ENCODE peak calls at places on chromosomes 5 and 9, in seven cellular contexts. S is heart left ventricle, R is right atrium auricular region, T is sigmoid colon, M is heart right ventricle, Q is HepG2, Y is mammary epithelial cell. J is an unnamed sample. For H3K4me1 and H3K36me3, the result is how much of the 10 kb centered on the place peaks cover.

GRCh38 chr9:93859431-93860215 is 95.5 kb downstream of the BARX1 start:
- DNase-seq in S (no peak), R (no peak), T (no peak), M (no peak), Q (no peak), Y (no peak), J (no peak)

GRCh38 chr5:139178582-139178917 is 19.6 kb downstream of the SIL1 start:
- DNase-seq in S (no peak), R (no peak), T (no peak), M (no peak), Q (no peak), Y (no peak), J (no peak)

GRCh38 chr9:89623925-89624420 is 19.2 kb downstream of the GADD45G start:
- DNase-seq in S (peak), R (no peak), T (peak), M (no peak), Q (no peak), Y (no peak), J (peak)

GRCh38 chr5:96338089-96338488 is 95.0 kb downstream of the PCSK1 start:
- DNase-seq in S (no peak), R (no peak), T (no peak), M (no peak), Q (no peak), Y (no peak), J (no peak)

GRCh38 chr5:113213551-113213971 is 221.2 kb downstream of the TSSK1B start:
- DNase-seq in S (no peak), R (no peak), T (no peak), M (no peak), Q (no peak), Y (no peak), J (no peak)

GRCh38 chr9:35618854-35619799 is 914 bp upstream of the CD72 start:
- DNase-seq in S (no peak), R (no peak), T (no peak), M (no peak), Q (no peak), Y (no peak), J (no peak)

GRCh38 chr5:154308457-154309360 is 118.2 kb downstream of the GALNT10 start:
- DNase-seq in S (no peak), R (no peak), T (no peak), M (no peak), Q (no peak), Y (peak), J (no peak)

GRCh38 chr9:116264361-116264760 is 110.8 kb downstream of the PAPPA start:
- DNase-seq in S (no peak), R (no peak), T (no peak), M (no peak), Q (no peak), Y (no peak), J (no peak)

GRCh38 chr9:8486095-8486494 is 686.5 kb upstream of the DMAC1 start:
- DNase-seq in S (peak), R (no peak), T (no peak), M (peak), Q (no peak), Y (no peak), J (peak)

GRCh38 chr5:162785673-162786072 is 651.7 kb upstream of the CCNG1 start:
- DNase-seq in S (no peak), R (no peak), T (no peak), M (no peak), Q (no peak), Y (no peak), J (no peak)

GRCh38 chr5:177992466-177992865 is 3.6 kb downstream of the PROP1 start:
- DNase-seq in S (no peak), R (no peak), T (no peak), M (no peak), Q (no peak), Y (no peak), J (no peak)

GRCh38 chr5:38576442-38576841 is 20.0 kb upstream of the LIFR start:
- DNase-seq in S (peak), R (no peak), T (no peak), M (peak), Q (no peak), Y (no peak), J (peak)

GRCh38 chr5:132221781-132222648 is 5.6 kb downstream of the P4HA2 start:
- DNase-seq in S (peak), R (peak), T (peak), M (peak), Q (no peak), Y (no peak), J (peak)

GRCh38 chr5:25892251-25892650 is 1146.1 kb downstream of the CDH9 start:
- DNase-seq in S (no peak), R (no peak), T (no peak), M (no peak), Q (no peak), Y (no peak), J (no peak)

GRCh38 chr9:120689860-120690259 is 24.4 kb downstream of the MEGF9 start:
- DNase-seq in S (no peak), R (no peak), T (no peak), M (no peak), Q (no peak), Y (peak), J (no peak)

GRCh38 chr5:89421035-89421434 is 538.1 kb upstream of the MEF2C start:
- DNase-seq in S (no peak), R (no peak), T (no peak), M (no peak), Q (no peak), Y (peak), J (no peak)

GRCh38 chr9:93818795-93819472 is 136.2 kb downstream of the BARX1 start:
- DNase-seq in S (no peak), R (no peak), T (no peak), M (no peak), Q (no peak), Y (no peak), J (no peak)

GRCh38 chr5:58940446-58940845 is 357.6 kb downstream of the RAB3C start:
- DNase-seq in S (no peak), R (no peak), T (no peak), M (peak), Q (no peak), Y (no peak), J (peak)

GRCh38 chr9:304106-304505 is 89.4 kb downstream of the DOCK8 start:
- DNase-seq in S (no peak), R (no peak), T (no peak), M (no peak), Q (no peak), Y (no peak), J (no peak)

GRCh38 chr5:139650031-139650688 is 2.0 kb downstream of the CXXC5 start:
- DNase-seq in S (peak), R (no peak), T (peak), M (peak), Q (no peak), Y (no peak), J (peak)

GRCh38 chr5:137858223-137858916 is 9.3 kb upstream of the MYOT start:
- DNase-seq in S (no peak), R (no peak), T (no peak), M (no peak), Q (no peak), Y (peak), J (no peak)

GRCh38 chr9:114409103-114409780 is 21.5 kb upstream of the AKNA start:
- DNase-seq in S (no peak), R (no peak), T (no peak), M (no peak), Q (no peak), Y (peak), J (no peak)

GRCh38 chr5:125393416-125393815 is 647.0 kb upstream of the ZNF608 start:
- DNase-seq in S (no peak), R (no peak), T (no peak), M (no peak), Q (no peak), Y (no peak), J (no peak)

GRCh38 chr5:180423598-180423997 is 70.5 kb upstream of the GFPT2 start:
- DNase-seq in S (no peak), R (no peak), T (no peak), M (no peak), Q (no peak), Y (no peak), J (no peak)

GRCh38 chr5:180421672-180422071 is 68.5 kb upstream of the GFPT2 start:
- DNase-seq in S (no peak), R (no peak), T (no peak), M (no peak), Q (no peak), Y (no peak), J (no peak)

GRCh38 chr5:180424094-180424493 is 70.1 kb upstream of the CNOT6 start:
- DNase-seq in S (no peak), R (no peak), T (no peak), M (no peak), Q (no peak), Y (no peak), J (no peak)

GRCh38 chr5:180423133-180423532 is 70.0 kb upstream of the GFPT2 start:
- DNase-seq in S (no peak), R (no peak), T (no peak), M (no peak), Q (no peak), Y (no peak), J (no peak)
- TF ChIP-seq CTCF in S (no peak), R (no peak), T (no peak), M (no peak), Q (no peak), Y (no peak), J (no peak)

GRCh38 chr9:126621056-126621918 is 7.6 kb downstream of the LMX1B start:
- DNase-seq in S (no peak), R (no peak), T (no peak), M (no peak), Q (no peak), Y (no peak), J (no peak)

GRCh38 chr9:126621919-126622735 is 8.4 kb downstream of the LMX1B start:
- DNase-seq in S (no peak), R (no peak), T (no peak), M (no peak), Q (no peak), Y (no peak), J (no peak)

GRCh38 chr9:126618590-126619335 is 5.0 kb downstream of the LMX1B start:
- DNase-seq in S (no peak), R (no peak), T (no peak), M (no peak), Q (no peak), Y (peak), J (no peak)

GRCh38 chr9:126619336-126619919 is 5.7 kb downstream of the LMX1B start:
- DNase-seq in S (no peak), R (no peak), T (no peak), M (no peak), Q (no peak), Y (peak), J (no peak)

GRCh38 chr9:126620478-126620877 is 6.8 kb downstream of the LMX1B start:
- DNase-seq in S (no peak), R (no peak), T (no peak), M (no peak), Q (no peak), Y (no peak), J (no peak)
- H3K4me1 ChIP-seq in S (under half), R (under half), T (under half), M (under half), Q (under half), Y (half or more), J (under half)

DNA sequence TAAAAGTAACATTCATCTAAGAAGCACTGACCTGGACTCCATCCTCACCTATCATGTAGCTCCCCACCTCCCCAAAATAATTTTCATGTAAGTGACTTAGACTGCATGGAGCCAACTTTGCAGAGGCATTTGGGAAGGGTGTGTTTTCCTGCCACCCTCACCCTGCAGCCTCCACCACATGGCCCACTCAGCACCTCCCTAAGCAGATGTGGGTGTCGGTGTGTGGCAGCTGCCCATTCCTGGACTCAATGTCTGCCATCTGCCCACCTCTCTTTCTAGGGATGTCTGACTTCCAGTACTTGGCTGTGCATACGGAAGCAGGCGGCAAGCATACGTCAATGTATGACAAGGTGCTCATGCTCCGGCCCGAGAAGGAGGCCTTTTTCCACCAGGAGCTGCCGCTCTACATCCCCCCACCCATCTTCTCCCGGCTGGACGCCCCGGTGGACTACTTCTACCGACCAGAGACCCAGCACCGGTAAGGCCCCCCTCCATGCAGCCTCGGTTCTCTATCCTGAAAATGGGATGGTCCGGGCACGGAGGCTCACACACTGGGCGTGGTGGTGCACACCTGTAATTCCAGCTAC is 12.7 kb downstream of the GTF3C5 start:
- DNase-seq in S (no peak), R (no peak), T (no peak), M (no peak), Q (no peak), Y (no peak), J (no peak)
- H3K36me3 ChIP-seq in S (half or more), R (half or more), T (under half), M (under half), Q (under half), Y (under half), J (under half)

GRCh38 chr5:119945696-119946095 is 316.3 kb downstream of the FAM170A start:
- DNase-seq in S (no peak), R (no peak), T (no peak), M (no peak), Q (no peak), Y (no peak), J (no peak)

DNA sequence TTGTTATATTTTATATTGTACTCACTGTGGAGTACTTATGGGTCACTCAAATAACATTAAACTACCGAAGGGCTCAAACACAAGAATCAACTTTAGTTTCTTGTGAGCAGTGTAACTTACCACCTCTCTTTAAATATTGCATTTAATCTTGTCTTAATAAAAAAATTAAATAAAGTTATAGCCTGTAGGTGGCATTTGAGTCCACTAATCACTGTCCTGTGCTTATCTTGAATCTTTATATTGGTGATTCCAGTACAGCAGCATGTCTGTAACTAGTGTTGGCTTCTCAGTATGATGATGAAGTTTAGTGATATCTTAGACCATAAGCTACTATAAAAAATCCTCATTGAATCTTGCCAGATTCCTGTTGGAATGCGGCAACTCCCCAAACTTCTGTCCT is 313.8 kb downstream of the FAM170A start:
- DNase-seq in S (no peak), R (no peak), T (no peak), M (no peak), Q (no peak), Y (no peak), J (no peak)
- TF ChIP-seq CTCF in S (no peak), R (peak), T (no peak), M (peak), Q (no peak), Y (no peak), J (no peak)

GRCh38 chr9:32426278-32426939 is 42.0 kb downstream of the ACO1 start:
- DNase-seq in S (no peak), R (no peak), T (no peak), M (no peak), Q (peak), Y (peak), J (peak)
- H3K4me1 ChIP-seq in S (under half), R (under half), T (under half), M (under half), Q (half or more), Y (under half), J (under half)

GRCh38 chr9:95459218-95459617 is 57.6 kb downstream of the PTCH1 start:
- DNase-seq in S (no peak), R (no peak), T (peak), M (no peak), Q (no peak), Y (no peak), J (no peak)

GRCh38 chr9:95458666-95459065 is 58.1 kb downstream of the PTCH1 start:
- DNase-seq in S (no peak), R (no peak), T (no peak), M (no peak), Q (no peak), Y (no peak), J (no peak)

GRCh38 chr9:95460627-95461164 is 56.1 kb downstream of the PTCH1 start:
- DNase-seq in S (no peak), R (no peak), T (peak), M (no peak), Q (no peak), Y (no peak), J (no peak)

GRCh38 chr9:95461448-95462381 is 55.1 kb downstream of the PTCH1 start:
- DNase-seq in S (no peak), R (no peak), T (no peak), M (no peak), Q (no peak), Y (no peak), J (no peak)

GRCh38 chr9:95459867-95460626 is 56.7 kb downstream of the PTCH1 start:
- DNase-seq in S (no peak), R (no peak), T (no peak), M (no peak), Q (no peak), Y (no peak), J (no peak)
- H3K36me3 ChIP-seq in S (half or more), R (under half), T (under half), M (under half), Q (under half), Y (under half), J (under half)

J was measured in body of pancreas.